ENCODE peak calls at places on chromosomes 5 and 9, in four cellular contexts. F is H1, W is K562, G is GM12878. Z is an unnamed sample.

GRCh38 chr9:88747768-88748167 is 212.8 kb downstream of the NXNL2 start:
- DNase-seq in F (no peak), W (peak; percentile 74), G (no peak), Z (no peak)

GRCh38 chr5:149728303-149728702 is 1.8 kb upstream of the PPARGC1B start:
- DNase-seq in F (no peak), W (no peak), G (no peak), Z (no peak)

GRCh38 chr5:75640395-75640794 is 29.1 kb downstream of the ANKDD1B start:
- DNase-seq in F (no peak), W (no peak), G (no peak), Z (peak; percentile 4)

GRCh38 chr5:4230905-4231561 is 635.4 kb downstream of the IRX1 start:
- DNase-seq in F (no peak), W (no peak), G (no peak), Z (no peak)

GRCh38 chr9:68685770-68686169 is 19.3 kb upstream of the PIP5K1B start:
- DNase-seq in F (no peak), W (peak; percentile 69), G (no peak), Z (peak; percentile 37)

GRCh38 chr9:655875-656274 is 185.6 kb upstream of the DMRT1 start:
- DNase-seq in F (no peak), W (no peak), G (no peak), Z (no peak)

GRCh38 chr9:119027901-119028699 is 341.1 kb downstream of the BRINP1 start:
- DNase-seq in F (no peak), W (peak; percentile 9), G (no peak), Z (no peak)

GRCh38 chr5:54993318-54993717 is 7.9 kb upstream of the ESM1 start:
- DNase-seq in F (no peak), W (no peak), G (no peak), Z (no peak)

GRCh38 chr5:32173394-32174010 is 617 bp downstream of the GOLPH3 start:
- DNase-seq in F (no peak), W (peak; percentile 43), G (no peak), Z (no peak)

GRCh38 chr5:172798422-172799215 is 27.6 kb upstream of the DUSP1 start:
- DNase-seq in F (no peak), W (no peak), G (no peak), Z (no peak)

DNA sequence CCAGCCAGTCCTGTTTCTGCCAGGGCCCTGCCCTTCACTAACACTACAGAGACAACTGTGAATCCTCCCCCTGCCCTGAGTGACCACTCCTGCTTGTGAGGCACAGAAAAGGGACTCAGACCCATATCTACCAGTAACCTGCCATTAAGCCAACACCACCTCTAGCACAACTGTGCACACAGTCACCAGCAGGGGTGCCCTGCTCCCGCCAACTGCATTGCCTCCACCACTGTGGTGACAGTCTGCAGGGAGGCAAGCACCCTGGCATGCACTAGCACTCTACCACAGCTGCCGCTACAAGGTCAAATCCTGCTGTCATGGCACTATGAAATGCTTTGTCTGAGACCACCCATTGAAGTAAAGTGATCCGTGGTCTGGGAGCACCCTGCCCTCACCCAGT is 1028.5 kb upstream of the CDH9 start:
- DNase-seq in F (no peak), W (no peak), G (no peak), Z (no peak)
- TF ChIP-seq EGR1 in F (no peak), W (no peak), G (no peak), Z (no peak)

GRCh38 chr5:40089269-40089668 is 590.4 kb upstream of the PTGER4 start:
- DNase-seq in F (no peak), W (no peak), G (no peak), Z (peak; percentile 16)
- TF ChIP-seq EGR1 in F (no peak), W (no peak), G (no peak), Z (no peak)

GRCh38 chr5:6110441-6111005 is 267.8 kb downstream of the MED10 start:
- DNase-seq in F (no peak), W (no peak), G (no peak), Z (no peak)

GRCh38 chr5:6108540-6108848 is 269.9 kb downstream of the MED10 start:
- DNase-seq in F (no peak), W (no peak), G (no peak), Z (no peak)

GRCh38 chr5:6107675-6108539 is 270.4 kb downstream of the MED10 start:
- DNase-seq in F (no peak), W (no peak), G (no peak), Z (no peak)

GRCh38 chr5:6108981-6109595 is 269.3 kb downstream of the MED10 start:
- DNase-seq in F (no peak), W (no peak), G (no peak), Z (no peak)

DNA sequence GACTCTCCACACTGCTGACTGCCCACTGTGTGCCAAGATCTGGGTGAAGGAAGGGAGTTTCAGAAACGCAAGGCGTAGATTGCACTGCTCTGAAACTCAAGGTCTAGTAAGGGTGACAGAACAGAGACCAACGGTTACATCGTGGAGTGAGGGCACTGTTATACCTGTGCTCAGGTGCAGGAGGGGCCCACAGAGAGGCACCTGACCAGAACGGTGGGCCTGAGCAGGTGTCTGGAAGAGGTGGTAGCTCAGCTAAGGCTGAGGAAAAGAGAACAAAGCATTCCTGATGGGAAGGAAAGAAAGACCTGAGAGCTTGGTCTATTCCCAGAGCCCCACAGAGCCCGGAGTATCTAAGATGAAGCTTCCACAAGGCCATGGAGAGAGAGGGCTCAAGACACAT is 267.2 kb downstream of the MED10 start:
- DNase-seq in F (no peak), W (no peak), G (no peak), Z (no peak)
- TF ChIP-seq EGR1 in F (no peak), W (no peak), G (no peak), Z (no peak)

GRCh38 chr9:127388856-127389238 is 8.1 kb upstream of the SLC2A8 start:
- DNase-seq in F (no peak), W (no peak), G (no peak), Z (no peak)

GRCh38 chr9:127389391-127390242 is 7.4 kb upstream of the SLC2A8 start:
- DNase-seq in F (no peak), W (no peak), G (no peak), Z (no peak)

GRCh38 chr9:127390243-127390535 is 6.8 kb upstream of the SLC2A8 start:
- DNase-seq in F (no peak), W (no peak), G (no peak), Z (no peak)

GRCh38 chr9:127386981-127387380 is 10.0 kb upstream of the SLC2A8 start:
- DNase-seq in F (no peak), W (no peak), G (no peak), Z (no peak)

GRCh38 chr9:127388037-127388855 is 8.7 kb upstream of the SLC2A8 start:
- DNase-seq in F (no peak), W (no peak), G (peak; percentile 79), Z (peak; percentile 86)
- TF ChIP-seq EGR1 in F (no peak), W (no peak), G (no peak), Z (peak; percentile 12)

GRCh38 chr9:90919883-90920282 is 118.3 kb downstream of the SYK start:
- DNase-seq in F (no peak), W (no peak), G (no peak), Z (no peak)

GRCh38 chr9:90914868-90915483 is 113.4 kb downstream of the SYK start:
- DNase-seq in F (peak; percentile 54), W (peak; percentile 74), G (peak; percentile 33), Z (peak; percentile 66)

GRCh38 chr9:90916147-90916734 is 114.6 kb downstream of the SYK start:
- DNase-seq in F (no peak), W (no peak), G (no peak), Z (no peak)

GRCh38 chr9:90914196-90914595 is 112.6 kb downstream of the SYK start:
- DNase-seq in F (no peak), W (no peak), G (no peak), Z (no peak)

DNA sequence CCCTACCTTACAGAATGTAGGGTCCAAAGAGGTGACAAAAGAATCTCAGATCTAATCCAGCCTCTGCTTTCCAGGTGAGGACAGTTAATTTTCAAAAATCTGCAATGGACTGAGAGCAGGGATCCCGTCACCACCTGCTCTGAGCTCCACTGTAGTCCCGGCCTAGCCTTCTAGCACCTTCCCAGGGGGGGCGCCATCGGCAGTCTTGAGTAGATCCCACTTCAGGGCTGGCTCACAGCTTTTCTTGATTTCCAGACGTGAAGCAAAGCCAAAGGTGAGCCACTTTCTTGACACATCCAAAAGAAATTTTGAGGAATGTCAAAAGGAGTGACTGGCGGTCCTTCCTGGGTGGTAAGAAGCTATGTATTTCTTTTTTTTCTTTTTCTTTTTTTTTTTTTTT is 114.1 kb downstream of the SYK start:
- DNase-seq in F (no peak), W (peak; percentile 50), G (no peak), Z (no peak)
- TF ChIP-seq EGR1 in F (no peak), W (no peak), G (no peak), Z (no peak)

DNA sequence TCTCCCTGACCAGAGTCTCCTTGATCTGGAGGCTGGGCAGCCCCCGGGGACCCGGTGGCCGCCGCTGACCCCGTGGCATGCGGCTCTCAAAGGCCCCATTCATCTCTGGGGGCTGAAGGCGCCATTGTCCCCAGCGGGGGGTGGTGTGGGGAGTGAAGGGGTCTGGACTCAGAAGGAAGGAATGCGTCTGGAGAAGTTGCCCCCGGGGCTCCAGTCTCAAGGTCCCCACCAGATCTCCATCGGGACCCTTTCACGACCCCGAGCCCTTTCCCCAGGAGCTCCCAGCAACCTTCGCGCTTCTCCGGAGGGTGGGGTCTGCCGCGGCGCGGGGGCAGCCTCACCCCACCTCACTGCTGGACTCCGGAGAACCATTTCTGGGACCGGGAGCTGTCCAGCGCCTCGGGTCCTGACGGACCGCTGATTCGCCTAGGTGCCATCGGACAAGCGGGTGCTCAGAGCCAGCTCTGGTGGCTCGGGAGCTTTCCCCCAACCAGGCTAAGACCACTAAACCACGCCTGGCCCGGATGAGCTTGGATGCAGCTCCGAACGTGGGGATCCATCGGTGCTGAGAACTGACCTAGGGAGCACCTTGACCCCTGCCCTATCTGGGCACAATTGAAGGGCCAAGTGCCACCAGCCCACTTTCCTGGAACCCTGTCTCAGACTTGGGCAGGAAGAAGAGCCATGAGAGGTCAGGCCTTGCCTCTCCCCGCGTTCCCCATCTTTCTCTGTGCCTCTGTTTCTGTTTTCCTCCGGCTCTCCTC is 5.2 kb upstream of the PCDH1 start:
- DNase-seq in F (no peak), W (peak; percentile 80), G (no peak), Z (no peak)
- TF ChIP-seq EGR1 in F (no peak), W (peak; percentile 19), G (no peak), Z (no peak)

Z was measured in HCT116.